ENCODE peak calls at places on chromosomes 3 and 15, in six cellular contexts. One of them, this sample, is unnamed.

GRCh38 chr3:179956416-179956830 is 80.3 kb downstream of the PEX5L start:
- DNase-seq in M059J: peak
- DNase-seq in iPS DF 19.7: no peak
- DNase-seq in Caki2: peak
- DNase-seq in HT1080: peak
- DNase-seq in effector memory CD8-positive, alpha-beta T cell: no peak
- DNase-seq in this sample: no peak

GRCh38 chr3:19149388-19149787 is 1.1 kb downstream of the KCNH8 start:
- DNase-seq in iPS DF 19.7: no peak
- DNase-seq in Caki2: peak
- DNase-seq in effector memory CD8-positive, alpha-beta T cell: no peak
- DNase-seq in HT1080: peak
- DNase-seq in M059J: peak
- DNase-seq in this sample: no peak

GRCh38 chr3:156497326-156497725 is 57.6 kb downstream of the SSR3 start:
- DNase-seq in effector memory CD8-positive, alpha-beta T cell: no peak
- DNase-seq in Caki2: no peak
- DNase-seq in M059J: no peak
- DNase-seq in iPS DF 19.7: no peak
- DNase-seq in HT1080: no peak
- DNase-seq in this sample: no peak

GRCh38 chr15:66797921-66798320 is 95.9 kb downstream of the SMAD6 start:
- DNase-seq in effector memory CD8-positive, alpha-beta T cell: no peak
- DNase-seq in iPS DF 19.7: no peak
- DNase-seq in HT1080: no peak
- DNase-seq in M059J: no peak
- DNase-seq in Caki2: no peak
- DNase-seq in this sample: no peak

GRCh38 chr3:185733980-185734724 is 90.7 kb downstream of the IGF2BP2 start:
- DNase-seq in effector memory CD8-positive, alpha-beta T cell: no peak
- DNase-seq in M059J: peak
- DNase-seq in Caki2: peak
- DNase-seq in HT1080: peak
- DNase-seq in iPS DF 19.7: peak
- DNase-seq in this sample: no peak

GRCh38 chr15:59762558-59762957 is 73.4 kb upstream of the BNIP2 start:
- DNase-seq in M059J: peak
- DNase-seq in effector memory CD8-positive, alpha-beta T cell: no peak
- DNase-seq in iPS DF 19.7: peak
- DNase-seq in HT1080: peak
- DNase-seq in Caki2: no peak
- DNase-seq in this sample: no peak

GRCh38 chr3:3154879-3155610 is 24.4 kb downstream of the CRBN start:
- DNase-seq in Caki2: no peak
- DNase-seq in effector memory CD8-positive, alpha-beta T cell: no peak
- DNase-seq in M059J: no peak
- DNase-seq in iPS DF 19.7: no peak
- DNase-seq in HT1080: peak
- DNase-seq in this sample: no peak

GRCh38 chr15:83200162-83200561 is 7.5 kb downstream of the HDGFL3 start:
- DNase-seq in effector memory CD8-positive, alpha-beta T cell: no peak
- DNase-seq in iPS DF 19.7: no peak
- DNase-seq in Caki2: peak
- DNase-seq in HT1080: no peak
- DNase-seq in M059J: peak
- DNase-seq in this sample: no peak

GRCh38 chr3:117527346-117527745 is 817.8 kb downstream of the TUSC7 start:
- DNase-seq in M059J: no peak
- DNase-seq in Caki2: no peak
- DNase-seq in effector memory CD8-positive, alpha-beta T cell: no peak
- DNase-seq in HT1080: no peak
- DNase-seq in iPS DF 19.7: no peak
- DNase-seq in this sample: no peak

GRCh38 chr3:72763751-72764440 is 84.3 kb downstream of the SHQ1 start:
- DNase-seq in iPS DF 19.7: no peak
- DNase-seq in Caki2: no peak
- DNase-seq in HT1080: no peak
- DNase-seq in M059J: no peak
- DNase-seq in effector memory CD8-positive, alpha-beta T cell: no peak
- DNase-seq in this sample: no peak

GRCh38 chr15:42092666-42093445 is 1.5 kb downstream of the PLA2G4D start:
- DNase-seq in effector memory CD8-positive, alpha-beta T cell: no peak
- DNase-seq in M059J: peak
- DNase-seq in Caki2: no peak
- DNase-seq in iPS DF 19.7: no peak
- DNase-seq in HT1080: no peak
- DNase-seq in this sample: peak

GRCh38 chr3:64827391-64827790 is 139.6 kb upstream of the ADAMTS9 start:
- DNase-seq in effector memory CD8-positive, alpha-beta T cell: no peak
- DNase-seq in Caki2: no peak
- DNase-seq in HT1080: no peak
- DNase-seq in iPS DF 19.7: no peak
- DNase-seq in M059J: no peak
- DNase-seq in this sample: no peak

GRCh38 chr15:50810128-50810527 is 44.6 kb upstream of the SPPL2A start:
- DNase-seq in Caki2: no peak
- DNase-seq in HT1080: no peak
- DNase-seq in iPS DF 19.7: no peak
- DNase-seq in effector memory CD8-positive, alpha-beta T cell: no peak
- DNase-seq in M059J: no peak
- DNase-seq in this sample: no peak

GRCh38 chr3:139676634-139677197 is 1.1 kb downstream of the NMNAT3 start:
- DNase-seq in Caki2: no peak
- DNase-seq in HT1080: no peak
- DNase-seq in effector memory CD8-positive, alpha-beta T cell: no peak
- DNase-seq in M059J: no peak
- DNase-seq in iPS DF 19.7: no peak
- DNase-seq in this sample: no peak

GRCh38 chr3:76872999-76873398 is 166.9 kb upstream of the ROBO2 start:
- DNase-seq in Caki2: no peak
- DNase-seq in effector memory CD8-positive, alpha-beta T cell: no peak
- DNase-seq in HT1080: no peak
- DNase-seq in iPS DF 19.7: no peak
- DNase-seq in M059J: no peak
- DNase-seq in this sample: no peak

GRCh38 chr3:174062923-174063322 is 665.4 kb downstream of the NLGN1 start:
- DNase-seq in M059J: peak
- DNase-seq in Caki2: no peak
- DNase-seq in HT1080: no peak
- DNase-seq in effector memory CD8-positive, alpha-beta T cell: no peak
- DNase-seq in iPS DF 19.7: no peak
- DNase-seq in this sample: no peak

GRCh38 chr3:124964432-124964831 is 29.9 kb upstream of the MUC13 start:
- DNase-seq in M059J: no peak
- DNase-seq in Caki2: peak
- DNase-seq in effector memory CD8-positive, alpha-beta T cell: no peak
- DNase-seq in iPS DF 19.7: no peak
- DNase-seq in HT1080: no peak
- DNase-seq in this sample: no peak

GRCh38 chr3:143847787-143848631 is at the start of gene SLC9A9:
- DNase-seq in iPS DF 19.7: no peak
- DNase-seq in effector memory CD8-positive, alpha-beta T cell: peak
- DNase-seq in M059J: peak
- DNase-seq in HT1080: peak
- DNase-seq in Caki2: peak
- DNase-seq in this sample: peak

GRCh38 chr3:55296035-55296434 is 191.1 kb downstream of the WNT5A start:
- DNase-seq in M059J: peak
- DNase-seq in HT1080: no peak
- DNase-seq in effector memory CD8-positive, alpha-beta T cell: no peak
- DNase-seq in Caki2: no peak
- DNase-seq in iPS DF 19.7: no peak
- DNase-seq in this sample: no peak

GRCh38 chr3:83622526-83622925 is 1336.3 kb upstream of the CADM2 start:
- DNase-seq in iPS DF 19.7: no peak
- DNase-seq in HT1080: no peak
- DNase-seq in effector memory CD8-positive, alpha-beta T cell: no peak
- DNase-seq in Caki2: no peak
- DNase-seq in M059J: no peak
- DNase-seq in this sample: no peak

GRCh38 chr3:43620953-43621405 is 832 bp downstream of the ANO10 start:
- DNase-seq in effector memory CD8-positive, alpha-beta T cell: peak
- DNase-seq in HT1080: no peak
- DNase-seq in Caki2: no peak
- DNase-seq in iPS DF 19.7: no peak
- DNase-seq in M059J: no peak
- DNase-seq in this sample: no peak

GRCh38 chr15:51312132-51312531 is 26.3 kb downstream of the CYP19A1 start:
- DNase-seq in effector memory CD8-positive, alpha-beta T cell: no peak
- DNase-seq in HT1080: no peak
- DNase-seq in iPS DF 19.7: no peak
- DNase-seq in M059J: no peak
- DNase-seq in Caki2: peak
- DNase-seq in this sample: no peak

GRCh38 chr15:82963356-82964341 is 11.1 kb upstream of the HOMER2 start:
- DNase-seq in effector memory CD8-positive, alpha-beta T cell: no peak
- DNase-seq in Caki2: no peak
- DNase-seq in iPS DF 19.7: no peak
- DNase-seq in M059J: no peak
- DNase-seq in HT1080: no peak
- DNase-seq in this sample: no peak

GRCh38 chr15:90001062-90001682 is at the start of gene ZNF710:
- DNase-seq in effector memory CD8-positive, alpha-beta T cell: peak
- DNase-seq in iPS DF 19.7: no peak
- DNase-seq in HT1080: peak
- DNase-seq in Caki2: peak
- DNase-seq in M059J: peak
- DNase-seq in this sample: peak

GRCh38 chr15:83918011-83918410 is 264.1 kb downstream of the ADAMTSL3 start:
- DNase-seq in iPS DF 19.7: no peak
- DNase-seq in HT1080: no peak
- DNase-seq in Caki2: no peak
- DNase-seq in M059J: no peak
- DNase-seq in effector memory CD8-positive, alpha-beta T cell: no peak
- DNase-seq in this sample: no peak

GRCh38 chr15:37885651-37886050 is 48.8 kb upstream of the TMCO5A start:
- DNase-seq in Caki2: no peak
- DNase-seq in HT1080: peak
- DNase-seq in M059J: peak
- DNase-seq in effector memory CD8-positive, alpha-beta T cell: no peak
- DNase-seq in iPS DF 19.7: no peak
- DNase-seq in this sample: no peak

GRCh38 chr3:124258057-124258500 is 266.2 kb upstream of the ROPN1 start:
- DNase-seq in HT1080: peak
- DNase-seq in M059J: peak
- DNase-seq in Caki2: peak
- DNase-seq in effector memory CD8-positive, alpha-beta T cell: no peak
- DNase-seq in iPS DF 19.7: no peak
- DNase-seq in this sample: no peak

GRCh38 chr15:43748376-43748775 is 2.1 kb downstream of the PDIA3 start:
- DNase-seq in Caki2: no peak
- DNase-seq in HT1080: peak
- DNase-seq in iPS DF 19.7: no peak
- DNase-seq in effector memory CD8-positive, alpha-beta T cell: peak
- DNase-seq in M059J: no peak
- DNase-seq in this sample: no peak

GRCh38 chr15:50145451-50145872 is 26.4 kb upstream of the ATP8B4 start:
- DNase-seq in HT1080: peak
- DNase-seq in Caki2: peak
- DNase-seq in effector memory CD8-positive, alpha-beta T cell: peak
- DNase-seq in M059J: peak
- DNase-seq in iPS DF 19.7: peak
- DNase-seq in this sample: peak

GRCh38 chr3:124510290-124510689 is 220.0 kb upstream of the UMPS start:
- DNase-seq in effector memory CD8-positive, alpha-beta T cell: no peak
- DNase-seq in M059J: peak
- DNase-seq in Caki2: no peak
- DNase-seq in iPS DF 19.7: no peak
- DNase-seq in HT1080: peak
- DNase-seq in this sample: no peak

GRCh38 chr3:49903451-49904424 is at the start of gene MST1R:
- DNase-seq in effector memory CD8-positive, alpha-beta T cell: peak
- DNase-seq in HT1080: no peak
- DNase-seq in M059J: no peak
- DNase-seq in iPS DF 19.7: peak
- DNase-seq in Caki2: no peak
- DNase-seq in this sample: no peak

GRCh38 chr15:95295311-95295710 is 1035.2 kb upstream of the NR2F2 start:
- DNase-seq in M059J: no peak
- DNase-seq in iPS DF 19.7: no peak
- DNase-seq in Caki2: no peak
- DNase-seq in effector memory CD8-positive, alpha-beta T cell: no peak
- DNase-seq in HT1080: no peak
- DNase-seq in this sample: no peak

GRCh38 chr3:141410408-141410807 is 42.1 kb downstream of the ZBTB38 start:
- DNase-seq in HT1080: peak
- DNase-seq in effector memory CD8-positive, alpha-beta T cell: no peak
- DNase-seq in iPS DF 19.7: no peak
- DNase-seq in M059J: peak
- DNase-seq in Caki2: no peak
- DNase-seq in this sample: peak

GRCh38 chr3:86180696-86181095 is 810.3 kb downstream of the VGLL3 start:
- DNase-seq in HT1080: peak
- DNase-seq in effector memory CD8-positive, alpha-beta T cell: no peak
- DNase-seq in Caki2: peak
- DNase-seq in M059J: no peak
- DNase-seq in iPS DF 19.7: no peak
- DNase-seq in this sample: no peak

GRCh38 chr3:121736112-121736511 is 13.4 kb downstream of the GOLGB1 start:
- DNase-seq in effector memory CD8-positive, alpha-beta T cell: no peak
- DNase-seq in M059J: peak
- DNase-seq in HT1080: peak
- DNase-seq in Caki2: no peak
- DNase-seq in iPS DF 19.7: no peak
- DNase-seq in this sample: no peak

GRCh38 chr15:57861039-57861638 is 154.6 kb downstream of the POLR2M start:
- DNase-seq in M059J: peak
- DNase-seq in Caki2: peak
- DNase-seq in HT1080: peak
- DNase-seq in effector memory CD8-positive, alpha-beta T cell: peak
- DNase-seq in iPS DF 19.7: no peak
- DNase-seq in this sample: no peak